ENCODE peak calls at places on chromosomes 6 and 20, in nine cellular contexts. One of them, this sample, is unnamed.

GRCh38 chr20:30168025-30168799 is 1089.3 kb upstream of the DEFB115 start:
- DNase-seq in breast epithelium: no peak
- DNase-seq in kidney epithelial cell: no peak
- DNase-seq in adrenal gland: no peak
- DNase-seq in foreskin keratinocyte: no peak
- DNase-seq in endothelial cell: no peak
- DNase-seq in neural crest cell: no peak
- DNase-seq in osteocyte: no peak
- DNase-seq in A549: no peak
- DNase-seq in this sample: no peak

GRCh38 chr6:82072113-82072512 is 175.4 kb downstream of the IBTK start:
- DNase-seq in endothelial cell: no peak
- DNase-seq in breast epithelium: no peak
- DNase-seq in kidney epithelial cell: no peak
- DNase-seq in adrenal gland: no peak
- DNase-seq in osteocyte: no peak
- DNase-seq in foreskin keratinocyte: no peak
- DNase-seq in A549: no peak
- DNase-seq in neural crest cell: no peak
- DNase-seq in this sample: no peak

GRCh38 chr20:63974402-63975200 is 4.8 kb downstream of the SAMD10 start:
- DNase-seq in foreskin keratinocyte: no peak
- DNase-seq in breast epithelium: no peak
- DNase-seq in adrenal gland: peak; percentile 34
- DNase-seq in osteocyte: no peak
- DNase-seq in endothelial cell: no peak
- DNase-seq in neural crest cell: no peak
- DNase-seq in A549: peak; percentile 36
- DNase-seq in kidney epithelial cell: no peak
- DNase-seq in this sample: no peak

GRCh38 chr6:27651371-27651732 is 178.4 kb upstream of the ZNF184 start:
- DNase-seq in breast epithelium: no peak
- DNase-seq in endothelial cell: peak; percentile 22
- DNase-seq in adrenal gland: no peak
- DNase-seq in foreskin keratinocyte: peak; percentile 67
- DNase-seq in A549: peak; percentile 80
- DNase-seq in kidney epithelial cell: no peak
- DNase-seq in neural crest cell: peak; percentile 21
- DNase-seq in osteocyte: peak; percentile 15
- DNase-seq in this sample: no peak

GRCh38 chr6:154984146-154984545 is 11.0 kb upstream of the TIAM2 start:
- DNase-seq in neural crest cell: no peak
- DNase-seq in adrenal gland: no peak
- DNase-seq in kidney epithelial cell: no peak
- DNase-seq in breast epithelium: no peak
- DNase-seq in foreskin keratinocyte: no peak
- DNase-seq in osteocyte: no peak
- DNase-seq in endothelial cell: no peak
- DNase-seq in A549: no peak
- DNase-seq in this sample: no peak

GRCh38 chr6:141107562-141108160 is 1025.1 kb upstream of the GJE1 start:
- DNase-seq in A549: no peak
- DNase-seq in endothelial cell: no peak
- DNase-seq in adrenal gland: no peak
- DNase-seq in kidney epithelial cell: peak; percentile 44
- DNase-seq in foreskin keratinocyte: peak; percentile 87
- DNase-seq in osteocyte: no peak
- DNase-seq in breast epithelium: no peak
- DNase-seq in neural crest cell: no peak
- DNase-seq in this sample: no peak

GRCh38 chr6:21354805-21355238 is 238.7 kb upstream of the SOX4 start:
- DNase-seq in adrenal gland: no peak
- DNase-seq in breast epithelium: no peak
- DNase-seq in foreskin keratinocyte: no peak
- DNase-seq in A549: no peak
- DNase-seq in osteocyte: no peak
- DNase-seq in neural crest cell: no peak
- DNase-seq in kidney epithelial cell: no peak
- DNase-seq in endothelial cell: no peak
- DNase-seq in this sample: no peak

GRCh38 chr6:12001004-12001705 is 11.0 kb upstream of the HIVEP1 start:
- DNase-seq in kidney epithelial cell: no peak
- DNase-seq in endothelial cell: no peak
- DNase-seq in breast epithelium: no peak
- DNase-seq in osteocyte: no peak
- DNase-seq in foreskin keratinocyte: no peak
- DNase-seq in adrenal gland: no peak
- DNase-seq in neural crest cell: no peak
- DNase-seq in A549: no peak
- DNase-seq in this sample: no peak

GRCh38 chr6:57262901-57263694 is 41.0 kb upstream of the RAB23 start:
- DNase-seq in adrenal gland: no peak
- DNase-seq in breast epithelium: no peak
- DNase-seq in endothelial cell: no peak
- DNase-seq in osteocyte: no peak
- DNase-seq in A549: no peak
- DNase-seq in neural crest cell: no peak
- DNase-seq in foreskin keratinocyte: peak; percentile 45
- DNase-seq in kidney epithelial cell: no peak
- DNase-seq in this sample: no peak

GRCh38 chr20:49372095-49372734 is 94.4 kb upstream of the ZNFX1 start:
- DNase-seq in foreskin keratinocyte: peak; percentile 93
- DNase-seq in kidney epithelial cell: no peak
- DNase-seq in adrenal gland: no peak
- DNase-seq in endothelial cell: no peak
- DNase-seq in osteocyte: no peak
- DNase-seq in neural crest cell: no peak
- DNase-seq in breast epithelium: peak; percentile 56
- DNase-seq in A549: no peak
- DNase-seq in this sample: no peak

GRCh38 chr20:48489656-48490055 is 338.1 kb downstream of the PREX1 start:
- DNase-seq in kidney epithelial cell: no peak
- DNase-seq in endothelial cell: no peak
- DNase-seq in breast epithelium: no peak
- DNase-seq in foreskin keratinocyte: no peak
- DNase-seq in neural crest cell: no peak
- DNase-seq in adrenal gland: no peak
- DNase-seq in osteocyte: no peak
- DNase-seq in A549: no peak
- DNase-seq in this sample: no peak

DNA sequence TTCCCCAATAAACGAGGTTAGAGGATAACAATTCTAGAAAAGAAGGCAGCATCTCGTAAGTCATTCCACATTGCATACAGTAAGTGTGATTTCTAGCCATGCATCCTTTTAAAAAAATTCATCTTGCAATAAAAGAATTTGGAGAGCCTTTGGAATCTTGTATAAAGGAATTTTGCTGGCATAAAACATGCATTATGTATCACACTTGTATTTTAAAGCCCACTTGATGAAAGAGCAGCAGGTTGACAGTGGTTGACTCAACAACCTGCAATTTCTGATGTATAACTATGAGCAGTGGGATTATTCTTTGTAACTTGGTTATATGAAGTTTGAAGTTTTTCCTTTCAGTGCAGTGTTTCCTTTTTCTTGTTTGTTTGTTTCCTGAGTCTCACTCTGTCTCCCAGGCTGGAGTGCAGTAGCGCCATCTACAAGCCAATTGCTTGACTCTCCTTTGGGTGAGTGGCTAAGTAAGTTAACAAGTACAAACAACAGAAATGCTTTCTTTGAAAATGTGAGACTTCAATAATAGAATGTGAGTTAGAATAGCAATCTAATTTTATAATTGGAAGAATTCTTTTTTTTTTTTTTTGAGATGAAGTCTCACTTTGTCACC is 39.9 kb downstream of the JARID2 start:
- DNase-seq in endothelial cell: no peak
- DNase-seq in adrenal gland: no peak
- DNase-seq in A549: no peak
- DNase-seq in breast epithelium: no peak
- DNase-seq in osteocyte: no peak
- DNase-seq in foreskin keratinocyte: no peak
- DNase-seq in kidney epithelial cell: no peak
- DNase-seq in neural crest cell: no peak
- DNase-seq in this sample: no peak
- TF ChIP-seq CTCF in endothelial cell: no peak
- TF ChIP-seq CTCF in adrenal gland: no peak
- TF ChIP-seq CTCF in A549: peak; percentile 10
- TF ChIP-seq CTCF in breast epithelium: no peak
- TF ChIP-seq CTCF in osteocyte: peak; percentile 20
- TF ChIP-seq CTCF in foreskin keratinocyte: peak; percentile 39
- TF ChIP-seq CTCF in kidney epithelial cell: peak; percentile 12
- TF ChIP-seq CTCF in neural crest cell: no peak
- TF ChIP-seq CTCF in this sample: no peak

GRCh38 chr6:31614674-31615578 is at the start of gene AIF1:
- DNase-seq in osteocyte: no peak
- DNase-seq in foreskin keratinocyte: no peak
- DNase-seq in endothelial cell: no peak
- DNase-seq in kidney epithelial cell: no peak
- DNase-seq in breast epithelium: no peak
- DNase-seq in neural crest cell: no peak
- DNase-seq in A549: no peak
- DNase-seq in adrenal gland: no peak
- DNase-seq in this sample: no peak

GRCh38 chr6:31619805-31620585 is 520 bp upstream of the PRRC2A start:
- DNase-seq in neural crest cell: peak; percentile 91
- DNase-seq in endothelial cell: peak; percentile 82
- DNase-seq in adrenal gland: peak; percentile 98
- DNase-seq in foreskin keratinocyte: peak; percentile 99
- DNase-seq in osteocyte: peak; percentile 99
- DNase-seq in A549: peak; percentile 99
- DNase-seq in breast epithelium: peak; percentile 98
- DNase-seq in kidney epithelial cell: peak; percentile 93
- DNase-seq in this sample: peak; percentile 93

GRCh38 chr6:31614075-31614619 is 887 bp upstream of the AIF1 start:
- DNase-seq in osteocyte: no peak
- DNase-seq in foreskin keratinocyte: no peak
- DNase-seq in adrenal gland: no peak
- DNase-seq in kidney epithelial cell: no peak
- DNase-seq in breast epithelium: no peak
- DNase-seq in endothelial cell: no peak
- DNase-seq in neural crest cell: no peak
- DNase-seq in A549: no peak
- DNase-seq in this sample: no peak

GRCh38 chr6:31617010-31617409 is 2.0 kb downstream of the AIF1 start:
- DNase-seq in endothelial cell: no peak
- DNase-seq in foreskin keratinocyte: peak; percentile 86
- DNase-seq in kidney epithelial cell: no peak
- DNase-seq in osteocyte: no peak
- DNase-seq in adrenal gland: no peak
- DNase-seq in breast epithelium: no peak
- DNase-seq in neural crest cell: no peak
- DNase-seq in A549: no peak
- DNase-seq in this sample: no peak

GRCh38 chr6:31615748-31616147 is 714 bp downstream of the AIF1 start:
- DNase-seq in endothelial cell: no peak
- DNase-seq in osteocyte: no peak
- DNase-seq in kidney epithelial cell: no peak
- DNase-seq in breast epithelium: no peak
- DNase-seq in neural crest cell: no peak
- DNase-seq in adrenal gland: no peak
- DNase-seq in foreskin keratinocyte: no peak
- DNase-seq in A549: no peak
- DNase-seq in this sample: no peak
- TF ChIP-seq CTCF in endothelial cell: no peak
- TF ChIP-seq CTCF in osteocyte: no peak
- TF ChIP-seq CTCF in kidney epithelial cell: no peak
- TF ChIP-seq CTCF in breast epithelium: no peak
- TF ChIP-seq CTCF in neural crest cell: no peak
- TF ChIP-seq CTCF in adrenal gland: no peak
- TF ChIP-seq CTCF in foreskin keratinocyte: no peak
- TF ChIP-seq CTCF in A549: no peak
- TF ChIP-seq CTCF in this sample: no peak

GRCh38 chr6:170099387-170099786 is 191.5 kb downstream of the DLL1 start:
- DNase-seq in neural crest cell: no peak
- DNase-seq in foreskin keratinocyte: no peak
- DNase-seq in osteocyte: peak; percentile 62
- DNase-seq in endothelial cell: peak; percentile 1
- DNase-seq in kidney epithelial cell: no peak
- DNase-seq in adrenal gland: no peak
- DNase-seq in A549: no peak
- DNase-seq in breast epithelium: peak; percentile 22
- DNase-seq in this sample: no peak

GRCh38 chr6:170096803-170097504 is 193.9 kb downstream of the DLL1 start:
- DNase-seq in adrenal gland: no peak
- DNase-seq in neural crest cell: no peak
- DNase-seq in breast epithelium: peak; percentile 44
- DNase-seq in A549: no peak
- DNase-seq in osteocyte: no peak
- DNase-seq in endothelial cell: peak; percentile 1
- DNase-seq in kidney epithelial cell: no peak
- DNase-seq in foreskin keratinocyte: no peak
- DNase-seq in this sample: peak; percentile 29

GRCh38 chr6:170097505-170098427 is 193.1 kb downstream of the DLL1 start:
- DNase-seq in foreskin keratinocyte: no peak
- DNase-seq in osteocyte: peak; percentile 77
- DNase-seq in kidney epithelial cell: no peak
- DNase-seq in A549: no peak
- DNase-seq in neural crest cell: no peak
- DNase-seq in endothelial cell: peak; percentile 4
- DNase-seq in adrenal gland: no peak
- DNase-seq in breast epithelium: peak; percentile 34
- DNase-seq in this sample: peak; percentile 29

GRCh38 chr6:170100046-170100445 is 190.8 kb downstream of the DLL1 start:
- DNase-seq in A549: no peak
- DNase-seq in endothelial cell: peak; percentile 1
- DNase-seq in adrenal gland: no peak
- DNase-seq in foreskin keratinocyte: no peak
- DNase-seq in osteocyte: peak; percentile 72
- DNase-seq in breast epithelium: peak; percentile 9
- DNase-seq in kidney epithelial cell: no peak
- DNase-seq in neural crest cell: no peak
- DNase-seq in this sample: no peak

GRCh38 chr6:170098428-170099170 is 192.3 kb downstream of the DLL1 start:
- DNase-seq in neural crest cell: no peak
- DNase-seq in foreskin keratinocyte: no peak
- DNase-seq in adrenal gland: peak; percentile 2
- DNase-seq in A549: no peak
- DNase-seq in osteocyte: no peak
- DNase-seq in breast epithelium: peak; percentile 30
- DNase-seq in endothelial cell: peak; percentile 1
- DNase-seq in kidney epithelial cell: no peak
- DNase-seq in this sample: no peak
- TF ChIP-seq CTCF in neural crest cell: no peak
- TF ChIP-seq CTCF in foreskin keratinocyte: no peak
- TF ChIP-seq CTCF in adrenal gland: no peak
- TF ChIP-seq CTCF in A549: no peak
- TF ChIP-seq CTCF in osteocyte: no peak
- TF ChIP-seq CTCF in breast epithelium: no peak
- TF ChIP-seq CTCF in endothelial cell: no peak
- TF ChIP-seq CTCF in kidney epithelial cell: no peak
- TF ChIP-seq CTCF in this sample: no peak

DNA sequence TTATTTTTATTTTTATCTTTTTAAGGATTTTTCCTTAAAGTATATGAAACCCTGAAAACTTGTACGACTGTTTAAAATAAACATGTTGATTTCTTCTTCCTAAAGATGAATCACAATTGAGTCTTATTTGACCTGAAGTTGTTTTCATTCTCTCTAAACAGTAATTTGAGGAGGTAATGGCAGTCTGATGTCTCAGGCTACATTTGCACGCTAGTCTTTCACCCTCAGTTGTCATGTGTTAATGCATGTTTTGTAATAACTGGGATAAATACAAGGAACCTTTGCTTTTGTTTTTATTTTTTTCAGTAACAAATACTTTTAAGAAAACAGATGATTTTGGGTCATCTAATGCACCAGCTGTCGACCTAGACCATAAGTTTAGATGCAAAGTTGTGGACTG is 55.2 kb downstream of the SCAND1 start:
- DNase-seq in endothelial cell: no peak
- DNase-seq in foreskin keratinocyte: no peak
- DNase-seq in kidney epithelial cell: no peak
- DNase-seq in osteocyte: no peak
- DNase-seq in breast epithelium: no peak
- DNase-seq in A549: no peak
- DNase-seq in adrenal gland: no peak
- DNase-seq in neural crest cell: no peak
- DNase-seq in this sample: no peak
- TF ChIP-seq CTCF in endothelial cell: no peak
- TF ChIP-seq CTCF in foreskin keratinocyte: no peak
- TF ChIP-seq CTCF in kidney epithelial cell: no peak
- TF ChIP-seq CTCF in osteocyte: no peak
- TF ChIP-seq CTCF in breast epithelium: no peak
- TF ChIP-seq CTCF in A549: no peak
- TF ChIP-seq CTCF in adrenal gland: no peak
- TF ChIP-seq CTCF in neural crest cell: no peak
- TF ChIP-seq CTCF in this sample: no peak